ENCODE peak calls at places on chromosomes 16 and 17, in four cellular contexts. W is endodermal cell; Z is stomach; F is CD8-positive, alpha-beta memory T cell. G is an unnamed sample.
A peak's percentile ranks its signal among the peaks of the same experiment; 100 is the strongest.

GRCh38 chr17:11485802-11486421 is 112.4 kb upstream of the DNAH9 start:
- DNase-seq in F (no peak), Z (no peak), W (peak; percentile 74), G (no peak)

GRCh38 chr17:27741361-27741861 is 58.9 kb downstream of the NOS2 start:
- DNase-seq in W (peak; percentile 38), F (no peak), Z (no peak), G (no peak)

GRCh38 chr17:50127661-50128361 is 2.1 kb downstream of the SAMD14 start:
- DNase-seq in W (peak; percentile 72), F (no peak), Z (no peak), G (no peak)

GRCh38 chr16:82156761-82157654 is 13.0 kb downstream of the MPHOSPH6 start:
- DNase-seq in W (no peak), Z (no peak), F (no peak), G (no peak)

GRCh38 chr16:57004387-57005250 is 15.3 kb downstream of the NLRC5 start:
- DNase-seq in F (no peak), W (no peak), Z (no peak), G (no peak)

GRCh38 chr17:76869878-76870714 is 1.9 kb downstream of the MGAT5B start:
- DNase-seq in Z (no peak), F (no peak), W (peak; percentile 93), G (no peak)

GRCh38 chr17:40326014-40326831 is 17.2 kb downstream of the RARA start:
- DNase-seq in Z (no peak), F (peak; percentile 85), W (no peak), G (peak; percentile 77)

GRCh38 chr17:78777886-78778285 is 4.2 kb downstream of the CYTH1 start:
- DNase-seq in Z (no peak), F (peak; percentile 43), W (no peak), G (no peak)

GRCh38 chr16:54115558-54115957 is 171.0 kb downstream of the IRX3 start:
- DNase-seq in F (no peak), W (no peak), Z (no peak), G (no peak)

DNA sequence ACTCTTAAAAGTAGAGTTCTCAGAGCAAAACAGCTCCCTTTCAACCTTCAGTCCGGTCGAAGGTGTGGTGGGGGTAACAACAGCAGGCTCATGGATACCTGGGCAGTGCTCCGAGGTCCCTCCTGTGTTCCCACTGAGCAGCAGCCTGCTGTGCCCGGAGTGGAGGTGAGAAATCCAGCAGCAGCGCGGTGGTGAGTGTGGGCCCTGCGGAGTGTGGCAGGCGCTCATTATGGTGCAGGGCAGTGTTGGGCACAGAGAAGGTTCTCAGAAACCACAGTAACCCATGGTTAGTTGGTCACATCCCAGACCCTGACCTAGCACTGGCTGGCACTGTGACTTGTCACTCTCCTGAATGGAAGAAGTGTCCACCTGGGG is 5.0 kb upstream of the P4HB start:
- DNase-seq in F (no peak), Z (no peak), W (no peak), G (no peak)
- H3K36me3 ChIP-seq in F (peaks cover 27% of the 10 kb centered on the region), Z (peaks cover 38% of the 10 kb centered on the region), W (peaks cover 53% of the 10 kb centered on the region), G (no peaks in the 10 kb centered on the region)

GRCh38 chr17:33072421-33073175 is 81.0 kb downstream of the SPACA3 start:
- DNase-seq in Z (no peak), W (no peak), F (no peak), G (no peak)
- H3K27me3 ChIP-seq in Z (peaks cover 48% of the 10 kb centered on the region), W (peaks cover 13% of the 10 kb centered on the region), F (no peaks in the 10 kb centered on the region), G (no peaks in the 10 kb centered on the region)

DNA sequence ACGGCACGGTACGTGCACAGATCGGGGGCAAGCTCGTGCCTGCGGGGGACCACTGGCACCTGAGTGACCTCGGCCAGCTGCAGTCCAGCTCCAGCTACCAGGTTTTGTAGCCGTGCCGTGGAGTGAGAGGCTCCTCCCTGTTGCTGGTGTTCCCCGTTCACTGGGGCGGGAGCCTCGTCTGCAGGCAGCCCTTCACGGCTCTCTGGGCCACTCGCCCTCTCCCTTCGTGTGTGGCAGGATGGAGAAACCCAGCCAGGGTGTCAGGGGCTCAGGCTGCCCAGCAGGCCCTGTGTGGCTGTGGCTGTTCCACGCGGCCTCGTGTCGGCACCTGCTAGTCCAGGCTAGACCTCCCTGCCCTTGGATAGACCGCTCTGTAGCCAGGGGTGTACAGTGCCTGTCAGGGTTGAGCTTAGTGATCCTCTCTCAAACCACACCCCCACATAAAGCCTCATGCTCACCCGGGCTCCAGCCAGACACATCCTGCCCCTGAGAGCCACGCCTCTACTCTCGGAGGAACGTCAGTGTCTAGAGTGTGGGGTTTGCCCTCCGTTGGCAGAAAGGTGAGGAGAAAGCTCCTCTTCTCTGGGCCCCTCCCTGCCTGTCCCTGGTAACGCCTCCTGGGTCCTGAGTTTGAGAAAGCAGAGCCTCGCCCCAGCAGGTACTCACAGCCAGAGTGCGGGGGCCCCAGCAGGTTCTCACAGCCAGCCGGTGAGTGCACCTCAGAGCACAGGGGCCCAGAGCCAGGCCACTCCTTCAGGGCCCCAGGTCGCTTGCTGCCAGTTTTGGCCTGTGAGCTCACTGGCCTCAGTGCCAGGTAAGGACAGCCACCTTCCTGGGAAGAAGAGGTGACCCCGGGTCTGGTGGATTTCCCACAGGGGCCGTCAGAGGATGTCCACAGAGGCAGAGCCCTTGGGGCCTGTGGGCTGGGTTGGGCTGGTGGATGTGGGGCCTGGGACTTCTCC is 27.7 kb downstream of the NME3 start:
- DNase-seq in Z (no peak), W (no peak), F (no peak), G (no peak)
- H3K36me3 ChIP-seq in Z (peaks cover 79% of the 10 kb centered on the region), W (peaks cover 14% of the 10 kb centered on the region), F (peaks cover 6% of the 10 kb centered on the region), G (no peaks in the 10 kb centered on the region)

DNA sequence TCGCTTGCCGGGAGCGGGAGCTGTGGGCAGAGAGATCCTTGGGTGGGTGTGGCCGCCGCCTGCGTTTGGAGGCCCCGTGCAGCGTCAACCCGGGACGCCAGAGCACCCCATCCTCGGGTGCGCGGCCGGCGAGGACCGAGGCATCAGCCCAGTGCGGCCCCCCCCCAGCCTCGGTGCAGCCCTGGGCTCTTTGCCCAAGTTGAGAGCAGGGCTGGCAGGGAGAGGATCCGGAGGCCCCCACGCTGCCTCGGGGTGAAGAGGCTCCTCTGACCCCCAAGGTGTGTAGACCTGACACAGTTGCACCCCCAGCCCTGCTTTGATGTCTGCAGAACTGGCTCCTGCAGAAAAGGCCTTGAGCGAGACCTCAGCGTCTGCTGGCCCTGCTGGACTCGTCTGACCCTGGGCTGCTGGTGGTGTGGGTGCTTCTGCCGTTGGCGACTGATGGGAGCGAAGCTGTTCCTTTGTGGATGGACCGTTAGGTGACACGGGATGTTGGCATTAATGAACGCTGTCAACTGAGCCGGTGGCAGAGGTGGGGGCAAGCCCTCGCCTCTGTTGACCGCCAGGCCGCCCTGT is 8.0 kb downstream of the CACNA1H start:
- DNase-seq in F (no peak), Z (no peak), W (no peak), G (no peak)
- H3K27me3 ChIP-seq in F (no peaks in the 10 kb centered on the region), Z (peaks cover 72% of the 10 kb centered on the region), W (no peaks in the 10 kb centered on the region), G (no peaks in the 10 kb centered on the region)

GRCh38 chr17:29582254-29582765 is 7.1 kb downstream of the GIT1 start:
- DNase-seq in W (no peak), F (no peak), Z (no peak), G (no peak)
- H3K36me3 ChIP-seq in W (peaks cover 27% of the 10 kb centered on the region), F (peaks cover 3% of the 10 kb centered on the region), Z (peaks cover 53% of the 10 kb centered on the region), G (no peaks in the 10 kb centered on the region)

DNA sequence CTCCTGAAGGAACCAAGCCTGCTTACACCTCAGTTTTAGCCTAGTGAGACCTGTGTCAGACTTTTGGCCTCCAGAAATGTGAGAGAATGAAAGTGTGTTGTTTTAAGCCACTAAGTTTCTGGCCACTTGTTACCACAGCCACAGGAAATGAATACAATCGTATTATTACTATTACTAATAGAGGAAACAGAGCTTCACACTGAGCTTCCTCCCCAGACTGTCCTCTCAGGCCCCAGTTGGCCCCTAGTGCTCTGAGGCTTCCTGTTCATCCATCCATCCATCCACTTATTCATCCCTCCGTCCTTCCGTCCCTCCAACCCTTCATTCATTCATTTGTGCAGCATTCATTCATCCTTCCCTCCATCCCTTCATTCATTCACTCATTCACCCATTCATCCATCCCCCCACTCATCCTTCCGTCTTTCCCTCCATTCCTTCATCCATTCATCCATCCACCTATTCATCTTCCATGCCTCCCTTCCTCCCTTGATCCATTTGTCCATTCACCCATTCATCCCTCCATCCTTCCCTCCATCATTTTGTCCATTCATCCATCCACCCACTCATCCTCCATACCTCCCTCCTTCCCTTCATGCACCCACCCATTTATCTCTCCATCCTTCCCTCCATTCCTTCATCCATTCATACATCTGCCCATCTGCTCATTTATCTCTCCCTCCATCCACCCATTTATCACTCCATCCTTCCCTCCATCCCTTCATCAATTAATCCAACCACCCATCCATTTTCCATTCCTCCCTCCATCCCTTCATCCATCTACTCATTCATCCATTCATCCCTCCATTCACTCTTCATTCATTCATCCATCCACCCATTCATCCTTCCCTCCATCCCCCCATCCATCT is 95.0 kb downstream of the FOXL1 start:
- DNase-seq in Z (no peak), W (no peak), F (no peak), G (no peak)
- H3K27me3 ChIP-seq in Z (peaks cover 82% of the 10 kb centered on the region), W (peaks cover 9% of the 10 kb centered on the region), F (no peaks in the 10 kb centered on the region), G (no peaks in the 10 kb centered on the region)